ENCODE peak calls at places on chromosome 15, in nine cellular contexts. Y, A, Q, P, Z, J, B, E and M are unnamed samples.

GRCh38 chr15:79495716-79496115 is 63.6 kb downstream of the MINAR1 start:
- DNase-seq in P (no peak), Y (no peak), Z (no peak), A (no peak), Q (no peak), E (no peak), B (no peak), J (no peak), M (no peak)

GRCh38 chr15:85584791-85585360 is 204.5 kb downstream of the AKAP13 start:
- DNase-seq in J (no peak), P (no peak), Q (no peak), B (no peak), A (no peak), E (no peak), Y (no peak), Z (no peak), M (no peak)

GRCh38 chr15:81013396-81013929 is 12.7 kb downstream of the TLNRD1 start:
- DNase-seq in B (no peak), A (no peak), Z (no peak), E (no peak), P (no peak), J (no peak), Y (no peak), Q (no peak), M (no peak)

GRCh38 chr15:40930430-40931299 is 1.5 kb downstream of the DLL4 start:
- DNase-seq in A (no peak), Z (no peak), B (peak), J (peak), E (peak), Q (peak), Y (no peak), P (no peak), M (no peak)

GRCh38 chr15:31392761-31393401 is 66.2 kb downstream of the KLF13 start:
- DNase-seq in E (peak), B (no peak), J (peak), Y (no peak), A (no peak), Q (no peak), Z (no peak), P (no peak), M (no peak)

GRCh38 chr15:63118854-63119253 is 2.8 kb upstream of the LACTB start:
- DNase-seq in J (no peak), Z (no peak), Y (no peak), Q (no peak), E (no peak), P (no peak), A (no peak), B (no peak), M (no peak)

GRCh38 chr15:50009634-50010033 is 109.4 kb downstream of the ATP8B4 start:
- DNase-seq in E (no peak), B (no peak), J (no peak), Y (no peak), Z (no peak), Q (no peak), A (no peak), P (no peak), M (no peak)

GRCh38 chr15:76011611-76012010 is 613 bp downstream of the NRG4 start:
- DNase-seq in P (no peak), Y (no peak), E (peak), B (no peak), A (no peak), Q (no peak), Z (no peak), J (peak), M (no peak)

GRCh38 chr15:88284441-88285106 is 28.0 kb upstream of the NTRK3 start:
- DNase-seq in B (no peak), E (no peak), A (no peak), J (no peak), Z (no peak), Y (no peak), Q (no peak), P (no peak), M (no peak)

GRCh38 chr15:42734076-42734672 is 2.8 kb downstream of the CDAN1 start:
- DNase-seq in A (no peak), J (no peak), Q (no peak), P (no peak), E (no peak), Y (no peak), B (no peak), Z (no peak), M (peak)

GRCh38 chr15:42272768-42273098 is 268 bp upstream of the GANC start:
- DNase-seq in A (no peak), P (no peak), E (no peak), J (no peak), Y (no peak), B (no peak), Z (no peak), Q (no peak), M (no peak)

GRCh38 chr15:42152921-42153680 is 3.3 kb downstream of the PLA2G4F start:
- DNase-seq in Q (no peak), Z (no peak), Y (no peak), E (no peak), B (no peak), P (no peak), A (peak), J (no peak), M (peak)

GRCh38 chr15:43880406-43881184 is 53.8 kb downstream of the WDR76 start:
- DNase-seq in J (peak), Q (peak), A (no peak), E (peak), P (no peak), Z (no peak), B (no peak), Y (no peak), M (no peak)

GRCh38 chr15:26615188-26615926 is 157.5 kb downstream of the GABRB3 start:
- DNase-seq in Q (no peak), Z (no peak), J (no peak), E (no peak), A (no peak), P (no peak), B (no peak), Y (no peak), M (no peak)

GRCh38 chr15:74453925-74454763 is 6.8 kb downstream of the UBL7 start:
- DNase-seq in B (no peak), Y (peak), Q (peak), P (no peak), A (no peak), E (no peak), J (peak), Z (no peak), M (no peak)

GRCh38 chr15:41945221-41945620 is 27.1 kb downstream of the EHD4 start:
- DNase-seq in Y (no peak), Q (no peak), J (no peak), P (no peak), E (no peak), B (no peak), A (no peak), Z (no peak), M (no peak)

GRCh38 chr15:25776071-25776740 is 86.9 kb downstream of the ATP10A start:
- DNase-seq in Q (no peak), B (no peak), A (no peak), J (no peak), P (no peak), Z (no peak), E (no peak), Y (no peak), M (no peak)

GRCh38 chr15:55394694-55395093 is 13.5 kb downstream of the CCPG1 start:
- DNase-seq in Z (no peak), P (no peak), Y (no peak), A (no peak), B (no peak), E (peak), Q (no peak), J (peak), M (no peak)

GRCh38 chr15:58332676-58333400 is 99.0 kb upstream of the LIPC start:
- DNase-seq in Y (peak), A (no peak), P (no peak), Q (peak), J (peak), B (no peak), Z (peak), E (peak), M (no peak)

GRCh38 chr15:67019886-67020520 is 45.4 kb upstream of the SMAD3 start:
- DNase-seq in B (no peak), E (peak), Q (no peak), A (no peak), Z (no peak), P (no peak), Y (no peak), J (no peak), M (no peak)

GRCh38 chr15:67859331-67859946 is 19.6 kb upstream of the RNU6-1 start:
- DNase-seq in Q (no peak), E (no peak), Y (no peak), Z (no peak), A (no peak), B (no peak), J (no peak), P (no peak), M (no peak)

GRCh38 chr15:78069052-78069414 is 8.5 kb downstream of the TBC1D2B start:
- DNase-seq in E (peak), J (no peak), Z (no peak), P (no peak), B (no peak), A (no peak), Q (no peak), Y (no peak), M (no peak)

GRCh38 chr15:67839929-67840746 is at the start of gene RNU6-1:
- DNase-seq in Q (peak), Y (peak), J (peak), A (peak), B (peak), P (peak), E (peak), Z (peak), M (peak)

GRCh38 chr15:69066646-69066995 is 52.1 kb downstream of the NOX5 start:
- DNase-seq in Y (no peak), J (no peak), Q (no peak), P (no peak), A (no peak), E (no peak), B (no peak), Z (no peak), M (no peak)

GRCh38 chr15:69067296-69067695 is 52.8 kb downstream of the NOX5 start:
- DNase-seq in Q (no peak), Y (no peak), Z (no peak), E (no peak), A (no peak), P (no peak), J (no peak), B (no peak), M (no peak)

GRCh38 chr15:69061414-69061842 is 46.9 kb downstream of the NOX5 start:
- DNase-seq in P (no peak), B (no peak), Y (no peak), E (no peak), Z (no peak), J (no peak), Q (no peak), A (no peak), M (no peak)

GRCh38 chr15:69065981-69066645 is 51.6 kb downstream of the NOX5 start:
- DNase-seq in Z (no peak), Y (no peak), A (no peak), E (no peak), P (no peak), Q (no peak), J (no peak), B (no peak), M (no peak)

GRCh38 chr15:69064649-69065048 is 50.2 kb downstream of the NOX5 start:
- DNase-seq in Q (no peak), Y (no peak), Z (no peak), E (no peak), J (no peak), P (no peak), A (no peak), B (no peak), M (no peak)
- TF ChIP-seq CTCF in Q (no peak), Y (peak), Z (no peak), E (no peak), J (no peak), P (peak), A (no peak), B (peak), M (no peak)

GRCh38 chr15:98649996-98650870 is 1.9 kb downstream of the IGF1R start:
- DNase-seq in E (peak), P (peak), Q (peak), A (no peak), J (peak), B (peak), Y (no peak), Z (no peak), M (no peak)

GRCh38 chr15:98647774-98648653 is at the start of gene IGF1R:
- DNase-seq in Z (no peak), J (peak), E (peak), P (peak), Q (peak), B (peak), Y (peak), A (peak), M (peak)

GRCh38 chr15:98649621-98649995 is 1.3 kb downstream of the IGF1R start:
- DNase-seq in Y (no peak), Z (no peak), J (no peak), E (peak), A (no peak), Q (peak), B (peak), P (peak), M (no peak)

GRCh38 chr15:98647026-98647773 is 1.1 kb upstream of the IGF1R start:
- DNase-seq in Q (peak), B (peak), Y (peak), Z (no peak), E (peak), P (peak), J (peak), A (peak), M (peak)

GRCh38 chr15:98648654-98649537 is 557 bp downstream of the IGF1R start:
- DNase-seq in A (no peak), Z (no peak), Q (peak), B (peak), Y (no peak), P (peak), E (peak), J (peak), M (peak)
- TF ChIP-seq CTCF in A (peak), Z (no peak), Q (peak), B (no peak), Y (no peak), P (no peak), E (no peak), J (no peak), M (no peak)

GRCh38 chr15:45831787-45832186 is 197.0 kb downstream of the SQOR start:
- DNase-seq in Y (no peak), A (no peak), Z (no peak), J (no peak), P (no peak), B (no peak), Q (no peak), E (no peak), M (no peak)
- TF ChIP-seq CTCF in Y (no peak), A (no peak), Z (no peak), J (no peak), P (no peak), B (no peak), Q (no peak), E (no peak), M (no peak)

GRCh38 chr15:101568304-101568703 is 78.8 kb upstream of the PCSK6 start:
- DNase-seq in J (peak), E (no peak), B (no peak), Z (no peak), P (no peak), Q (peak), Y (peak), A (no peak), M (no peak)
- TF ChIP-seq CTCF in J (no peak), E (no peak), B (no peak), Z (no peak), P (no peak), Q (no peak), Y (no peak), A (no peak), M (no peak)

GRCh38 chr15:48177875-48178611 is at the start of gene MYEF2:
- DNase-seq in Z (peak), A (peak), Q (peak), Y (peak), E (no peak), B (peak), J (peak), P (peak), M (peak)
- TF ChIP-seq CTCF in Z (no peak), A (no peak), Q (no peak), Y (no peak), E (no peak), B (no peak), J (no peak), P (no peak), M (no peak)

GRCh38 chr15:39578851-39579486 is 1.9 kb upstream of the THBS1 start:
- DNase-seq in B (no peak), A (no peak), Y (no peak), Z (no peak), E (no peak), Q (no peak), P (no peak), J (no peak), M (no peak)
- TF ChIP-seq CTCF in B (no peak), A (no peak), Y (peak), Z (no peak), E (no peak), Q (peak), P (no peak), J (peak), M (no peak)

DNA sequence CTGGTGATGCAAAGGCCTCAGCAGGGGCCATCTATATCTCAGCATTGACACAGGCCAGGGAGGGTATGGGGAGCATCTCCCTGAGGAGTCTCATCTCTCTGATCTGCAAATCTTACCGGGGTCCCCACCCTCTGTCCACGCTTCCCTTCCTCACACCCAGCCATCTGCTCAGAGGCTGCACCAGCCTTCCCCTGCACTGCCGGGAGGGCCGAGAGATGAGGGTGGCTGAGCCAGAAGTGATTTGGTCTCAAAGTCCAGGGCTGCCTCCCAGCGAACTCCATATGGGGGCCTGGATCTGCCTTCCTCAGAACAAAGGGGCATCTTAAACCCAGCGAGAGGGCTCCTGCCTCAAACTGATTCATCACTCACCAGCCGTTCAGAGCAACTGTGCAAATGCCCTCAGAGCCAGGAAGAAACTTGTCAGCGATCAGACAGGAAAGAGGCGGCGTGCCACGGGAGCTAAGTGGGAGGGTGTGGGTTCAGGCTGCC is 4.6 kb downstream of the IGDCC3 start:
- DNase-seq in Y (no peak), J (no peak), E (peak), Q (no peak), B (no peak), Z (no peak), P (no peak), A (no peak), M (peak)
- TF ChIP-seq CTCF in Y (no peak), J (no peak), E (no peak), Q (no peak), B (no peak), Z (no peak), P (no peak), A (no peak), M (no peak)